ENCODE peak calls at places on chromosomes 6 and 20, in seven cellular contexts. E is GM12878, H is H1, U is HCT116, P is SK-N-SH, N is K562, W is HepG2. D is an unnamed sample.

GRCh38 chr20:50580016-50580747 is 70.0 kb downstream of the PTPN1 start:
- DNase-seq in E (no peak), H (no peak), U (peak; percentile 42), P (peak; percentile 92), N (peak; percentile 82), W (peak; percentile 70), D (peak; percentile 30)

GRCh38 chr6:55210952-55211351 is 36.6 kb downstream of the HCRTR2 start:
- DNase-seq in E (no peak), H (no peak), U (no peak), P (no peak), N (no peak), W (no peak), D (no peak)

GRCh38 chr6:6678185-6678671 is 89.7 kb downstream of the LY86 start:
- DNase-seq in E (no peak), H (no peak), U (no peak), P (no peak), N (peak; percentile 56), W (peak; percentile 39), D (no peak)

GRCh38 chr20:47348539-47349142 is 7.9 kb downstream of the ZMYND8 start:
- DNase-seq in E (no peak), H (no peak), U (no peak), P (no peak), N (no peak), W (no peak), D (no peak)

GRCh38 chr6:42426191-42426590 is 25.5 kb downstream of the TRERF1 start:
- DNase-seq in E (no peak), H (no peak), U (no peak), P (no peak), N (no peak), W (no peak), D (no peak)

GRCh38 chr6:165766457-165766856 is 103.4 kb upstream of the PDE10A start:
- DNase-seq in E (no peak), H (no peak), U (no peak), P (no peak), N (no peak), W (no peak), D (no peak)

GRCh38 chr6:10626154-10626741 is 68.2 kb downstream of the C6orf52 start:
- DNase-seq in E (peak; percentile 13), H (no peak), U (no peak), P (no peak), N (no peak), W (no peak), D (no peak)

GRCh38 chr20:56552911-56553629 is 20.0 kb downstream of the FAM209B start:
- DNase-seq in E (peak; percentile 36), H (no peak), U (no peak), P (no peak), N (no peak), W (no peak), D (no peak)

GRCh38 chr6:41545174-41545702 is 943 bp upstream of the FOXP4 start:
- DNase-seq in E (no peak), H (no peak), U (no peak), P (no peak), N (peak; percentile 47), W (no peak), D (no peak)

GRCh38 chr6:139287868-139288267 is 3.9 kb downstream of the TXLNB start:
- DNase-seq in E (no peak), H (no peak), U (no peak), P (no peak), N (no peak), W (no peak), D (no peak)

GRCh38 chr6:36683656-36684446 is 5.3 kb downstream of the CDKN1A start:
- DNase-seq in E (no peak), H (no peak), U (no peak), P (no peak), N (no peak), W (peak; percentile 83), D (no peak)

GRCh38 chr6:44237813-44238433 is 9.0 kb upstream of the HSP90AB1 start:
- DNase-seq in E (no peak), H (no peak), U (no peak), P (peak; percentile 92), N (peak; percentile 90), W (peak; percentile 51), D (no peak)

GRCh38 chr20:31637660-31638059 is at the start of gene COX4I2:
- DNase-seq in E (no peak), H (no peak), U (no peak), P (peak; percentile 61), N (peak; percentile 9), W (no peak), D (no peak)

GRCh38 chr6:19410477-19410876 is 426.7 kb upstream of the ID4 start:
- DNase-seq in E (no peak), H (no peak), U (no peak), P (no peak), N (no peak), W (no peak), D (no peak)
- TF ChIP-seq YY1 in E (no peak), H (no peak), U (no peak), P (no peak), N (no peak), W (no peak), D (no peak)

DNA sequence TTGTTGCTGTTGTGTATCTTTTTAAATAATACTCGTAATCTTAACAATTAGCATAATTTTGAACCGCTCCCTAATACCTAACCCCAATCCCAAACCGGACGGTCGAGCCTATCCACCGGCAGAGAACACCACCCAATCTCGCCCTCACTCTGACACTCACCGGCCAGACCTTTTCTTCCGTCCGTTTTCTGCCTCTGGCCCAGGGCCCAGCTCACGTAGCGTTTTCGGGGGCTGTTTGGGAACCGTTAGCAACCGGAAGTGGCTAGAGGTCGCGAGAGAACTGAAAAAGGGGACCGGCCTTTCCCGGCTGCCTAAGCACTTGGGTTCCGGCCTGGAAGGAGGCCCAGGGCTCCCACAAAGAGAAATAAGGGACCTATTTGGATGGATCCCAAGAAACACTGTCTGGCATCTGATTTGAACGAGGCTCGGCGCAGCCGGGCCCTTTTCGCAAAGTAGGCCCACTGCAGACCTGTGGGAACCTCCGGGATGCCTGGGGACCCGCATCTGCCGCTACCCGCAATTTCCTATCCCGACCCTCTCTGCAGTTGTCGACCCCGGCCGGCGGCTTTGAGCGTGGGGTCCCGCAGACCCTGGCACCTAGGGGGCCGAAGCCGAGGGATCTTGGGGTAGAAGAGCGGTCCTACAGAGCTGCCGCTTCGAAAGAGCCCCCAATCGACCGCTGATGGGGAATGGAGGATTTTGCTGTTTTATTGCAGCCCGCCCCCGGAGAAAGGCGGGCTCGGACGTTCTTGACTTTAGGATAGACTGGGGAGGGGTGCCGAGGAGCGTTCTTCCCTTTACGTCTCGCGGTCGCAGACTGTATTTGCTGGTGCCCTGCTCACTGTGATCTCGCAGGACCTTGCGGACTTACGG is 4.9 kb upstream of the ZKSCAN8 start:
- DNase-seq in E (peak; percentile 56), H (peak; percentile 60), U (peak; percentile 78), P (peak; percentile 79), N (peak; percentile 84), W (peak; percentile 94), D (peak; percentile 80)
- TF ChIP-seq YY1 in E (peak; percentile 83), H (peak; percentile 73), U (peak; percentile 55), P (peak; percentile 51), N (peak; percentile 75), W (peak; percentile 78), D (no peak)

GRCh38 chr6:157599191-157599590 is 218.2 kb downstream of the ZDHHC14 start:
- DNase-seq in E (no peak), H (no peak), U (no peak), P (no peak), N (no peak), W (no peak), D (no peak)

GRCh38 chr6:157596886-157597285 is 215.9 kb downstream of the ZDHHC14 start:
- DNase-seq in E (no peak), H (no peak), U (no peak), P (no peak), N (no peak), W (no peak), D (no peak)

GRCh38 chr6:157596461-157596860 is 215.5 kb downstream of the ZDHHC14 start:
- DNase-seq in E (no peak), H (no peak), U (no peak), P (no peak), N (no peak), W (no peak), D (no peak)

GRCh38 chr6:157595768-157596167 is 214.8 kb downstream of the ZDHHC14 start:
- DNase-seq in E (no peak), H (no peak), U (no peak), P (no peak), N (no peak), W (no peak), D (no peak)

GRCh38 chr6:157597461-157598312 is 216.7 kb downstream of the ZDHHC14 start:
- DNase-seq in E (no peak), H (no peak), U (peak; percentile 24), P (peak; percentile 75), N (no peak), W (peak; percentile 56), D (no peak)
- TF ChIP-seq YY1 in E (peak; percentile 51), H (no peak), U (no peak), P (no peak), N (no peak), W (no peak), D (no peak)

GRCh38 chr20:16535281-16535680 is 38.0 kb downstream of the KIF16B start:
- DNase-seq in E (no peak), H (no peak), U (no peak), P (no peak), N (no peak), W (no peak), D (no peak)

GRCh38 chr20:16539280-16539679 is 34.0 kb downstream of the KIF16B start:
- DNase-seq in E (no peak), H (no peak), U (no peak), P (no peak), N (no peak), W (no peak), D (no peak)

GRCh38 chr20:16537025-16537665 is 36.1 kb downstream of the KIF16B start:
- DNase-seq in E (no peak), H (no peak), U (no peak), P (no peak), N (no peak), W (no peak), D (no peak)

GRCh38 chr20:16538779-16539178 is 34.5 kb downstream of the KIF16B start:
- DNase-seq in E (no peak), H (no peak), U (no peak), P (no peak), N (no peak), W (no peak), D (no peak)

GRCh38 chr20:16537918-16538317 is 35.3 kb downstream of the KIF16B start:
- DNase-seq in E (no peak), H (no peak), U (no peak), P (no peak), N (no peak), W (no peak), D (no peak)
- TF ChIP-seq YY1 in E (no peak), H (no peak), U (no peak), P (no peak), N (no peak), W (no peak), D (no peak)

GRCh38 chr6:71238351-71238750 is 50.3 kb upstream of the OGFRL1 start:
- DNase-seq in E (no peak), H (no peak), U (no peak), P (no peak), N (no peak), W (no peak), D (no peak)
- TF ChIP-seq YY1 in E (no peak), H (no peak), U (no peak), P (no peak), N (no peak), W (no peak), D (no peak)

D was measured in NT2/D1.